ENCODE peak calls at places on chromosomes 6 and 20, in nine cellular contexts. O is uterus; V is NCI-H146; B is epithelial cell of esophagus; I is smooth muscle cell of the brain vasculature; D is CD8-positive, alpha-beta memory T cell; C is T-helper 9 cell; L is nephron progenitor cell; M is HuH-7.5. J is an unnamed sample.

GRCh38 chr6:32188381-32189081 is 1.5 kb downstream of the PBX2 start:
- DNase-seq in V (no peak), C (no peak), O (peak), I (no peak), M (no peak), L (no peak), B (no peak), D (no peak), J (no peak)

GRCh38 chr6:31865205-31866118 is 2.8 kb upstream of the NEU1 start:
- DNase-seq in C (no peak), D (no peak), O (no peak), I (no peak), M (peak), V (no peak), B (no peak), L (no peak), J (no peak)

GRCh38 chr6:10316327-10316726 is 98.5 kb downstream of the TFAP2A start:
- DNase-seq in V (peak), I (no peak), M (no peak), C (no peak), B (peak), L (no peak), O (no peak), D (no peak), J (no peak)

GRCh38 chr20:34124469-34125249 is 12.6 kb upstream of the EIF2S2 start:
- DNase-seq in B (no peak), M (no peak), V (no peak), I (no peak), O (no peak), D (no peak), L (no peak), C (no peak), J (no peak)

GRCh38 chr20:59137532-59137931 is 26.1 kb upstream of the ZNF831 start:
- DNase-seq in C (no peak), V (no peak), M (no peak), L (no peak), O (no peak), I (no peak), D (no peak), B (no peak), J (no peak)

GRCh38 chr6:134676307-134677281 is 273.3 kb downstream of the ALDH8A1 start:
- DNase-seq in I (peak), M (no peak), O (no peak), D (no peak), C (no peak), B (peak), V (peak), L (no peak), J (no peak)

GRCh38 chr6:125753218-125753936 is 3.9 kb downstream of the HEY2 start:
- DNase-seq in C (no peak), I (no peak), M (no peak), V (peak), L (no peak), D (peak), O (no peak), B (peak), J (no peak)

GRCh38 chr6:92329416-92329815 is 1089.9 kb downstream of the EPHA7 start:
- DNase-seq in L (no peak), M (no peak), D (no peak), I (no peak), O (no peak), V (no peak), C (no peak), B (no peak), J (no peak)

GRCh38 chr6:95228636-95229035 is 348.7 kb upstream of the MANEA start:
- DNase-seq in V (peak), C (no peak), D (no peak), M (no peak), O (no peak), I (no peak), L (no peak), B (no peak), J (no peak)

GRCh38 chr6:25675172-25675571 is 23.2 kb downstream of the SCGN start:
- DNase-seq in I (no peak), D (no peak), B (no peak), V (no peak), C (no peak), L (no peak), O (no peak), M (no peak), J (no peak)

GRCh38 chr6:135935951-135936601 is 84.6 kb downstream of the PDE7B start:
- DNase-seq in C (no peak), I (no peak), M (no peak), O (no peak), D (no peak), V (peak), B (peak), L (no peak), J (no peak)

GRCh38 chr6:90222724-90223198 is 73.9 kb downstream of the BACH2 start:
- DNase-seq in L (no peak), V (no peak), M (no peak), C (no peak), I (no peak), O (no peak), D (no peak), B (peak), J (no peak)

GRCh38 chr6:104473021-104473429 is 386.7 kb downstream of the HACE1 start:
- DNase-seq in I (no peak), V (peak), D (no peak), L (no peak), M (no peak), C (no peak), B (no peak), O (no peak), J (no peak)

GRCh38 chr6:146364816-146365594 is 178.6 kb upstream of the RAB32 start:
- DNase-seq in I (no peak), L (no peak), O (no peak), M (no peak), D (no peak), C (no peak), B (peak), V (no peak), J (no peak)

GRCh38 chr6:74320715-74321114 is 624.7 kb downstream of the CD109 start:
- DNase-seq in L (no peak), O (no peak), I (no peak), V (no peak), B (no peak), M (no peak), C (no peak), D (no peak), J (no peak)

GRCh38 chr6:69868961-69869360 is 2.6 kb downstream of the COL19A1 start:
- DNase-seq in O (no peak), M (no peak), D (no peak), C (no peak), I (no peak), V (no peak), B (no peak), L (no peak), J (no peak)

GRCh38 chr6:105474234-105474633 is 71.4 kb upstream of the PREP start:
- DNase-seq in V (no peak), I (no peak), L (no peak), O (no peak), C (no peak), B (no peak), M (no peak), D (no peak), J (no peak)

GRCh38 chr6:90687751-90688380 is 101.0 kb upstream of the MAP3K7 start:
- DNase-seq in C (no peak), M (no peak), B (no peak), I (no peak), D (no peak), O (no peak), V (no peak), L (no peak), J (no peak)

GRCh38 chr6:47145212-47145611 is 103.1 kb upstream of the ADGRF1 start:
- DNase-seq in L (no peak), C (no peak), B (no peak), I (no peak), M (no peak), O (no peak), D (no peak), V (no peak), J (no peak)

GRCh38 chr6:26563488-26563887 is 25.3 kb downstream of the HMGN4 start:
- DNase-seq in C (no peak), O (no peak), B (no peak), I (no peak), D (no peak), V (no peak), L (no peak), M (no peak), J (no peak)

GRCh38 chr20:4795394-4795793 is 73.7 kb downstream of the PRND start:
- DNase-seq in B (peak), C (no peak), I (peak), M (no peak), V (no peak), O (no peak), L (no peak), D (no peak), J (peak)

GRCh38 chr6:152380993-152381898 is 255.9 kb downstream of the SYNE1 start:
- DNase-seq in D (no peak), O (peak), L (peak), M (no peak), C (no peak), V (peak), I (peak), B (peak), J (peak)

GRCh38 chr6:452301-453067 is 60.9 kb downstream of the IRF4 start:
- DNase-seq in L (no peak), V (peak), I (no peak), C (no peak), M (no peak), O (no peak), D (no peak), B (no peak), J (no peak)

GRCh38 chr20:38218566-38218885 is 42.0 kb downstream of the KIAA1755 start:
- DNase-seq in C (no peak), I (no peak), D (no peak), V (no peak), B (no peak), M (no peak), O (no peak), L (no peak), J (no peak)

J was measured in right atrium auricular region.